ENCODE peak calls at places on chromosome 21, in five cellular contexts. R is CD4-positive, alpha-beta memory T cell; V is upper lobe of right lung; T is mammary epithelial cell; A is body of pancreas. Y is an unnamed sample.

GRCh38 chr21:37075214-37075770 is 2.2 kb downstream of the TTC3 start:
- DNase-seq in A (no peak), V (no peak), R (no peak), T (no peak), Y (no peak)

GRCh38 chr21:42040411-42041180 is 30.4 kb upstream of the ZBTB21 start:
- DNase-seq in A (no peak), T (peak), V (no peak), R (no peak), Y (no peak)

GRCh38 chr21:41834252-41834925 is 44.8 kb downstream of the PRDM15 start:
- DNase-seq in R (no peak), V (peak), T (no peak), A (no peak), Y (no peak)

GRCh38 chr21:38349111-38349746 is 92.4 kb downstream of the KCNJ15 start:
- DNase-seq in R (no peak), V (no peak), T (no peak), A (no peak), Y (no peak)

GRCh38 chr21:38434913-38435533 is 63.3 kb downstream of the ERG start:
- DNase-seq in V (no peak), A (no peak), R (no peak), T (peak), Y (no peak)

GRCh38 chr21:32494946-32495703 is 82.6 kb downstream of the EVA1C start:
- DNase-seq in T (peak), A (no peak), R (no peak), V (no peak), Y (no peak)

GRCh38 chr21:18041012-18041411 is 203.6 kb upstream of the CHODL start:
- DNase-seq in A (no peak), T (no peak), R (no peak), V (no peak), Y (peak)

GRCh38 chr21:42460391-42461184 is 35.4 kb downstream of the RSPH1 start:
- DNase-seq in A (peak), R (peak), V (no peak), T (no peak), Y (no peak)

DNA sequence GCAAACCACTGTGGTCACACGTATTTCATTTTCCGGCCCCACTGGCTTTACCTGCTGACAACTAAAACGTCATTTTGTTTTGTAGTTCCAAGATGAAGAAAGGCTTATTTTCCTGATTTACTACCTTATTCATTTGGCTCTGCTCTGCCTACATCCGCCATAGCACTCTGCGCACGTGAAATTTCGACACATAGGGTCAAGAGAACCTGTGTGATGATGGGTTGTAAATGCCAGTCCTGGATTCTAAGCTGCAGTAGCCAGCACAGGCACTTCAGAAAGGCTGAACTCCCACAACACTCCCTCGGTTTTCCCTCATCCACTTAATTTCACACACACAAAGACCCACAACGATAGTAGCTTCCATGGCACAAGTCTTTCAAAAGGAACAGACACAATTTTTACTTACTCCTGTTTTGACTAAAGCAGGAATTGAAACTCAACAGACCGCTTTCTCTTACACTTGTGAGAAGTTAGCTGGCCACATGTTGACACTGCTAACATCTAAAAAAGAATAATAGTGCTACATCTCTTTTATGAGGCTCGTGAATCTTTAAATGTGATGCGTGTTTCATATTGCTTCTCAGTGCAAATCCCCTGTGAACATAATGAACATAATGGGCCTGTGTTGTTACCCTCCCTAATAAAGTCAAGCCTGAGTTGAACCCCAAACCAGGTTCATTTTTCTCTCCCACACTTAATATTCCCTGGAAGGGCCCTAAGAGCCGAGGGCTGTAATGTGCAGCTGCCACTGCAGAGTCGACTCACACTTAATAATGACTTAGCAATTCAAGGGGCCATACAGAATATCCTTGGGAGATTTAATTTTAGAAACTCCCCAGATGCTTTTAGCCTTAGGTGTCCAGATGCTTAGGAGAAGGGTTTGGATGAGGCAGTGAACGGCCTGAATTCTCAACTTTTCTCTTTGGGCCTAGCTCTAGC is 1.5 kb upstream of the RUNX1 start:
- DNase-seq in A (no peak), T (peak), R (no peak), V (no peak), Y (no peak)
- H3K27ac ChIP-seq in A (peak), T (no peak), R (peak), V (peak), Y (no peak)

DNA sequence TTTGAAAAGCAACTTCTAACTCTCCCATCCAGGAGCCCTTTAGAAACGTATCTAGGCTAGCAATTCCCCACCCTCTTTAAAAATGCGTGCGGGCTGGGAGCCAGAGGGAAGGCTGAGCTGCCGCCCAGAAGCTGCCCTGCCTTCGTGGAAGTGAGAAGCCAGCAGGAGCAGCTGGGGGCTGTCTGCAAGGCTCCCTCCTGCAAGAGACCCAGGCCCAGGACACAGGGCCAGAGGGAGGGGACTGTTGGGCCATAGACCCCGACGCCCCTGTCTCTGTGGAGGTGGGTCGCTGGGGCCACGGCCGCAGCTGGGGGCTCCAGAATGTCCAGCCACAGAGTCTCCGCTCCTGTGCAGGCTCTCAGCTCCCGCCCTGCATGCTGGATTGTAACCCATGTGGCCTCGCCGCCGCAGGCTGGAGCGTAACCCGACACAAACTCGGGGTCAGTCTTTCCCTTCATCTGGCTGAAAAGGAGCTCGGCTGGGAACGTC is 31.0 kb upstream of the COL6A2 start:
- DNase-seq in V (peak), A (no peak), R (no peak), T (no peak), Y (no peak)
- H3K4me3 ChIP-seq in V (no peak), A (no peak), R (no peak), T (no peak), Y (no peak)

DNA sequence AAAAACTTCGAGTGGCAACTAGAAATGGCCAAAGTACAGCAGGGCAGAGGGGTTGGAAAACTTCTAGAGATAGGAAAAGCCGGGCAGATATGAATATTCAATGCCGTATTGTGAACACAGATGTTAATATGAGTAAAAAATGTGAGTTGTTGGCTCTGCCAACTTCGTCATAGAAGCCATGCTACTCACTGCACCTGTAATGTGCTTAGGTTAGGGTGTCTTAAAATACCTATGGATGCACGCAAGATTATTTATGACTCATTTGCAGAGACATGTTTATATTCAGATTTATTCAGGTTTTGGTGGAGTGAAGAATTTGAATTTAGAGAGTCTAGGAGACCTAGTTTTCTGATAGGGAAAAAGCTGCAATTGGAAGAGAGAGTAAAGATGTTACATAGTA is 925.7 kb downstream of the LTN1 start:
- DNase-seq in T (no peak), R (no peak), V (no peak), A (no peak), Y (no peak)
- H3K27ac ChIP-seq in T (no peak), R (no peak), V (no peak), A (no peak), Y (no peak)

DNA sequence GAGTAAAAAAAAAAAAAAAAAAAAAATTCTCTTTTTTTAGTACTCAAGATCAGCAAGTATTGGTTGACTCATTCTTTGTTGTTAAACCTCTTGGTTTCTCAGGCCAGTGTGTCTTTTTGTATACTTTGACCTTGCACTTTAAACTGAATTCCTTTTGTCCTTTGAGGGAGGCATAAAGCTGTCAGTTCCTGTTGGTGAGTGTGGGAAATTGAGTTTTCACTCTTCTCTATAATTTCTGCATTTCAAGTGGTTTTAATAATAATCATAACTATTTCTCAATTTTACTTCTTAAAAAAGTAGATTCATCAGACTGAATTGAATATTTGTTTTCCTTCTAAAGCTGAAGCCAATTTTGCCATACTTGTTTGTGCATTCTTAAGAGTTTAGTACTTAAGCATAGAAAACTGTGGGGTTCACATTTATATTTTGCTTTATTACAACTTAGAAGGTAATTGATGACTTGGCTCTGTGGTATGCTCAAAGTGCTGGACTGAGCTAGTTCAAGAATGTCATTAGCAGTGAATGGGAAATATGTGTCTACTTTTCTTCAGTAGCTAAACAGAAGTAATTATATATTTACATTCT is 43.4 kb downstream of the ITSN1 start:
- DNase-seq in A (no peak), V (no peak), R (no peak), T (peak), Y (no peak)
- H3K4me3 ChIP-seq in A (no peak), V (no peak), R (no peak), T (no peak), Y (no peak)

DNA sequence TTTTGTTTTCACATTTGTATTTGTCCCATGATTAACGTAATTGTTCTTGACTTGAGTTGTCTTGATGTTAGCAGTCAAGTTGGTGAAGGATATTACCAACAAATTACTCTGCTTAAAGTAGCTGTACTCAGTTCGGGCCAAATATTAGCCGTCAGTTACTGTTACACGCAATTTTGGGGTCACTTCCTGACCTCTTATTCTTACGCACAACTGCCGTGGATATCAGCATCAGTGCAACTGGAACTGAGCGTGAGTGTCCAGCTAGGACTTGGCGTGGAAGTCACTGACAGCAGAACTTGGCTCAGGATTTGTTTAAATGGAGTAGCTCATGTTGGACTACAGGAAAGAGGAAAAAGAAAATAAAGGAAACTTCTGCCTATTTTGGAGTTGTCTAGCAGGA is 56.4 kb downstream of the ADAMTS1 start:
- DNase-seq in T (no peak), A (no peak), V (no peak), R (no peak), Y (no peak)
- H3K27ac ChIP-seq in T (no peak), A (no peak), V (peak), R (no peak), Y (no peak)

DNA sequence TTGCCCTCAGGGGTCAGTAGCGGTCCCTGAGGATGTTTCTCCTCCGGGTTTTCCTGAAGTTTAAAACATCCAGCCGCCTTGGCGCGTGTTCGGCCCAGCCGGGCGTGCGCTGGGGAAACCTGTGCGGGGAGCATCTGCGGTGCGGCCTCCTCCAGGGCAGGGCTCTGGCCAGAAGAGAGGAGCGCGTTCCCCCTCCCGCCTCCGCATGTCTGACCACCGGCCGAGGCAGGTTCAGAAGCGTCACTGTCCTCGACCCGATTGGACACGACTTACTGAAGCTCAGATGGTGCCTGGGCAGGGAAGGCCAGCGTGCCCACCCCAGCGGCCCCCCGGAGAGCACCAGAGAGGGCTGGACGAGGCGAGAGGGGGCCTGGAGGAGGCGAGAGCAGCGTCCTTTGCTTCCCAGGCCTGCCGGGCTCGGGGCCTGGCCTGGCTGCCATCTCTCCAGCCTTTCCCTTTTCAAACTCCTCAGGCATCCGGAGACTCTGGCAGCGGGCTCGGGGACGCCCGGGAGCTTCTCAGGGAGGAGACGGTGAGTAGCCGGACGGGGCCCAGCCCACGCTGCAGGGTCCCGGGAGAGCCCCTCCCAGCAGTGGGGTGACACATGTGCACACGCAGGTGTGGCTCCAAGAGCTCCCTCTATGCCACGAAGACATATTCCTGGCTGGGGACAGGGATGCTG is 67.1 kb downstream of the SLC19A1 start:
- DNase-seq in T (no peak), A (no peak), V (no peak), R (no peak), Y (no peak)
- H3K4me3 ChIP-seq in T (no peak), A (no peak), V (no peak), R (no peak), Y (no peak)

GRCh38 chr21:15062566-15062965 is 2.2 kb downstream of the NRIP1 start:
- DNase-seq in R (peak), A (no peak), V (no peak), T (no peak), Y (no peak)
- H3K27ac ChIP-seq in R (no peak), A (no peak), V (no peak), T (peak), Y (peak)

DNA sequence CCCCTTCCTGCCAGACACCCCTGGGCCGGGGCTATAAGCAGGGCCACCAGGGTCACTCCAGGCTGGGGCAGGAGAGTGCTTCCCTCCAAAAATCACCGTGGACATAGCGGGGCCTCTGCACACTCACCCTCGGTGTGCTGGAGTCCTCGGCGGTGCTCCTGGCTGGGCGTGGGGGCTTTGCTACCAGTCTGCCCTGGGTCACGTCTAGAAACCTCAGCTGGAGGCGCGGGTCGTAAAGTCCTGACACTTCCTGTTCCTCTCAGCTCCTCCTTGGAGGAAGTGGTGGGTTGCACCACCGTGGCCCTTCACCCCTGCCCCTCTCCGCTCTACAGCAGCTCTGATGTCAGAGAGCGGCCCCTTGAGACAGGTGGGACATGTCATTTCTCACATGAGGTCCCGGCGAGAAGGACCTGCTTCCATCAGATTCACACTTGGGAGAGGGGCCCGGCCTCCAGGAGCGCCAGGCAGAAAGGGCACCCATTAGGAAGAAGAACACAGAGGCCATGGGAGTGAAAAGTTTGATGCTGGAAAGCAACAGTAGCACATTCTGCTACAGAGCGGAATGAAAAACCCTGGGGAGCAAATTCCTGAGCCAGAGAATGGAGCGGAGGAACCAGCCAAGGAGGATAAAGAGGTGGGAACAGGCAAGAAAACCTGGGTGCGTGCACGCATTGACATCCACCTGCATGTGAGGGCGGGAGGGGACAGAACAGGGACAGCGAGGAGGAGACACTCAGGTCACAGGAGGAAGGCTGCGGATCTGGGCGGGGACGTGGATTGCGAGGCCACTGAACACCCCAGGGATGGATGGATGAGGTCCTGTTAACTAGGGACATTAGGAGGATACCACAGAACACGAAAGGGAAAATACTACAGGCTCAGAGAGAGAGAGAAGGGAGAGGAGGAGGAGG is at the start of gene ITGB2:
- DNase-seq in V (peak), R (peak), T (no peak), A (no peak), Y (no peak)
- H3K4me3 ChIP-seq in V (peak), R (peak), T (no peak), A (no peak), Y (peak)

Y was measured in tibial nerve.